ENCODE peak calls at places on chromosomes 5 and 9, in six cellular contexts. C, F, E, J, P and H are unnamed samples.

GRCh38 chr9:98248737-98249474 is 6.5 kb downstream of the TBC1D2 start:
- DNase-seq in C (peak; percentile 85), F (no peak), E (peak; percentile 95), J (no peak), P (no peak), H (peak; percentile 93)

GRCh38 chr5:135877570-135878155 is 18.0 kb downstream of the IL9 start:
- DNase-seq in C (no peak), F (no peak), E (no peak), J (no peak), P (no peak), H (no peak)

GRCh38 chr5:113128082-113128481 is 151.5 kb downstream of the DCP2 start:
- DNase-seq in C (no peak), F (no peak), E (no peak), J (no peak), P (no peak), H (no peak)

GRCh38 chr5:14223372-14223771 is 80.2 kb downstream of the TRIO start:
- DNase-seq in C (no peak), F (no peak), E (peak; percentile 41), J (peak; percentile 57), P (peak; percentile 45), H (no peak)

GRCh38 chr9:95506438-95506691 is 10.4 kb downstream of the PTCH1 start:
- DNase-seq in C (peak; percentile 40), F (no peak), E (no peak), J (no peak), P (peak; percentile 42), H (peak; percentile 45)

GRCh38 chr9:24912767-24913166 is 367.1 kb upstream of the IZUMO3 start:
- DNase-seq in C (no peak), F (no peak), E (no peak), J (no peak), P (no peak), H (peak; percentile 1)

GRCh38 chr5:11007251-11007650 is 246.2 kb upstream of the DAP start:
- DNase-seq in C (no peak), F (no peak), E (peak; percentile 24), J (no peak), P (no peak), H (no peak)

GRCh38 chr9:16192403-16193017 is 639.7 kb downstream of the CCDC171 start:
- DNase-seq in C (peak; percentile 25), F (no peak), E (no peak), J (no peak), P (no peak), H (peak; percentile 65)

GRCh38 chr5:139394123-139394653 is 716 bp downstream of the PROB1 start:
- DNase-seq in C (peak; percentile 29), F (no peak), E (no peak), J (no peak), P (peak; percentile 58), H (no peak)

GRCh38 chr5:35938518-35939227 is at the start of gene CAPSL:
- DNase-seq in C (peak; percentile 71), F (no peak), E (peak; percentile 65), J (no peak), P (no peak), H (peak; percentile 61)

GRCh38 chr5:1673042-1673674 is 126.5 kb downstream of the MRPL36 start:
- DNase-seq in C (no peak), F (no peak), E (no peak), J (no peak), P (no peak), H (no peak)

GRCh38 chr5:178287791-178288105 is 55.1 kb upstream of the PHYKPL start:
- DNase-seq in C (no peak), F (no peak), E (no peak), J (no peak), P (no peak), H (no peak)

GRCh38 chr9:110520120-110520701 is 59.3 kb downstream of the SVEP1 start:
- DNase-seq in C (peak; percentile 97), F (no peak), E (no peak), J (no peak), P (no peak), H (no peak)

GRCh38 chr5:10453564-10453963 is 11.9 kb downstream of the ROPN1L start:
- DNase-seq in C (no peak), F (no peak), E (no peak), J (no peak), P (no peak), H (peak; percentile 26)

GRCh38 chr5:143977891-143978448 is 166.0 kb downstream of the HMHB1 start:
- DNase-seq in C (no peak), F (no peak), E (no peak), J (no peak), P (no peak), H (no peak)

GRCh38 chr9:111431684-111432083 is 52.5 kb downstream of the ECPAS start:
- DNase-seq in C (peak; percentile 59), F (no peak), E (no peak), J (no peak), P (no peak), H (no peak)

GRCh38 chr5:149760700-149761187 is 30.6 kb downstream of the PPARGC1B start:
- DNase-seq in C (no peak), F (no peak), E (no peak), J (no peak), P (no peak), H (peak; percentile 12)

GRCh38 chr9:21549251-21549765 is 67.2 kb upstream of the IFNE start:
- DNase-seq in C (peak; percentile 97), F (no peak), E (no peak), J (peak; percentile 91), P (no peak), H (peak; percentile 98)

GRCh38 chr9:129270903-129271431 is 92.9 kb upstream of the IER5L start:
- DNase-seq in C (peak; percentile 37), F (no peak), E (no peak), J (no peak), P (peak; percentile 35), H (peak; percentile 83)